ENCODE peak calls at places on chromosomes 16 and 17, in six cellular contexts. One of them, this sample, is unnamed.

GRCh38 chr17:29592850-29593545 is at the start of gene ANKRD13B:
- DNase-seq in NCI-H2029 treated with DMSO at 0.1 percent for 48 hours: no peak
- DNase-seq in NCI-H345: peak; percentile 89
- DNase-seq in NCI-H82: peak; percentile 95
- DNase-seq in activated CD4-positive, alpha-beta T cell treated with anti-CD3 and anti-CD28 coated beads, Interleukin-2, amount 50 U/mL, for 48 hours: peak; percentile 70
- DNase-seq in BJ: no peak
- DNase-seq in this sample: peak; percentile 59

GRCh38 chr16:15652293-15653001 is 2.4 kb downstream of the NDE1 start:
- DNase-seq in NCI-H345: no peak
- DNase-seq in activated CD4-positive, alpha-beta T cell treated with anti-CD3 and anti-CD28 coated beads, Interleukin-2, amount 50 U/mL, for 48 hours: no peak
- DNase-seq in BJ: no peak
- DNase-seq in NCI-H82: no peak
- DNase-seq in NCI-H2029 treated with DMSO at 0.1 percent for 48 hours: no peak
- DNase-seq in this sample: no peak

GRCh38 chr16:11624645-11625607 is 38.2 kb upstream of the LITAF start:
- DNase-seq in NCI-H82: no peak
- DNase-seq in NCI-H345: no peak
- DNase-seq in NCI-H2029 treated with DMSO at 0.1 percent for 48 hours: no peak
- DNase-seq in activated CD4-positive, alpha-beta T cell treated with anti-CD3 and anti-CD28 coated beads, Interleukin-2, amount 50 U/mL, for 48 hours: no peak
- DNase-seq in BJ: no peak
- DNase-seq in this sample: no peak

GRCh38 chr17:50630524-50631194 is 4.0 kb upstream of the ABCC3 start:
- DNase-seq in NCI-H345: peak; percentile 60
- DNase-seq in NCI-H82: peak; percentile 65
- DNase-seq in BJ: no peak
- DNase-seq in NCI-H2029 treated with DMSO at 0.1 percent for 48 hours: peak; percentile 9
- DNase-seq in activated CD4-positive, alpha-beta T cell treated with anti-CD3 and anti-CD28 coated beads, Interleukin-2, amount 50 U/mL, for 48 hours: peak; percentile 72
- DNase-seq in this sample: peak; percentile 66

GRCh38 chr17:45117848-45118646 is 14.3 kb downstream of the PLCD3 start:
- DNase-seq in NCI-H345: no peak
- DNase-seq in NCI-H82: no peak
- DNase-seq in BJ: no peak
- DNase-seq in NCI-H2029 treated with DMSO at 0.1 percent for 48 hours: no peak
- DNase-seq in activated CD4-positive, alpha-beta T cell treated with anti-CD3 and anti-CD28 coated beads, Interleukin-2, amount 50 U/mL, for 48 hours: no peak
- DNase-seq in this sample: no peak

GRCh38 chr17:68450391-68450790 is 6.9 kb downstream of the WIPI1 start:
- DNase-seq in NCI-H82: no peak
- DNase-seq in NCI-H2029 treated with DMSO at 0.1 percent for 48 hours: no peak
- DNase-seq in NCI-H345: no peak
- DNase-seq in activated CD4-positive, alpha-beta T cell treated with anti-CD3 and anti-CD28 coated beads, Interleukin-2, amount 50 U/mL, for 48 hours: no peak
- DNase-seq in BJ: no peak
- DNase-seq in this sample: no peak

GRCh38 chr16:48999508-48999907 is 282.1 kb downstream of the CBLN1 start:
- DNase-seq in BJ: no peak
- DNase-seq in NCI-H2029 treated with DMSO at 0.1 percent for 48 hours: no peak
- DNase-seq in NCI-H82: no peak
- DNase-seq in activated CD4-positive, alpha-beta T cell treated with anti-CD3 and anti-CD28 coated beads, Interleukin-2, amount 50 U/mL, for 48 hours: no peak
- DNase-seq in NCI-H345: no peak
- DNase-seq in this sample: no peak

GRCh38 chr17:7241783-7242716 is at the start of gene GABARAP:
- DNase-seq in activated CD4-positive, alpha-beta T cell treated with anti-CD3 and anti-CD28 coated beads, Interleukin-2, amount 50 U/mL, for 48 hours: peak; percentile 96
- DNase-seq in NCI-H82: peak; percentile 98
- DNase-seq in NCI-H2029 treated with DMSO at 0.1 percent for 48 hours: peak; percentile 41
- DNase-seq in BJ: no peak
- DNase-seq in NCI-H345: peak; percentile 87
- DNase-seq in this sample: peak; percentile 64

GRCh38 chr17:77881545-77881944 is 77.0 kb upstream of the TNRC6C start:
- DNase-seq in NCI-H82: no peak
- DNase-seq in BJ: no peak
- DNase-seq in NCI-H2029 treated with DMSO at 0.1 percent for 48 hours: no peak
- DNase-seq in activated CD4-positive, alpha-beta T cell treated with anti-CD3 and anti-CD28 coated beads, Interleukin-2, amount 50 U/mL, for 48 hours: peak; percentile 73
- DNase-seq in NCI-H345: no peak
- DNase-seq in this sample: no peak

GRCh38 chr16:14244344-14245010 is 173.4 kb downstream of the MRTFB start:
- DNase-seq in NCI-H345: no peak
- DNase-seq in NCI-H82: no peak
- DNase-seq in activated CD4-positive, alpha-beta T cell treated with anti-CD3 and anti-CD28 coated beads, Interleukin-2, amount 50 U/mL, for 48 hours: no peak
- DNase-seq in BJ: no peak
- DNase-seq in NCI-H2029 treated with DMSO at 0.1 percent for 48 hours: no peak
- DNase-seq in this sample: no peak

GRCh38 chr17:45410144-45411091 is 22.3 kb downstream of the ARHGAP27 start:
- DNase-seq in NCI-H2029 treated with DMSO at 0.1 percent for 48 hours: no peak
- DNase-seq in BJ: no peak
- DNase-seq in activated CD4-positive, alpha-beta T cell treated with anti-CD3 and anti-CD28 coated beads, Interleukin-2, amount 50 U/mL, for 48 hours: peak; percentile 74
- DNase-seq in NCI-H82: no peak
- DNase-seq in NCI-H345: no peak
- DNase-seq in this sample: no peak

GRCh38 chr17:14790518-14790917 is 474.6 kb downstream of the PMP22 start:
- DNase-seq in BJ: no peak
- DNase-seq in activated CD4-positive, alpha-beta T cell treated with anti-CD3 and anti-CD28 coated beads, Interleukin-2, amount 50 U/mL, for 48 hours: no peak
- DNase-seq in NCI-H2029 treated with DMSO at 0.1 percent for 48 hours: no peak
- DNase-seq in NCI-H345: no peak
- DNase-seq in NCI-H82: no peak
- DNase-seq in this sample: no peak